ENCODE peak calls at places on chromosome 21, in ten cellular contexts. J is omental fat pad, G is GM20000, W is BE2C, B is GM12878, A is foreskin fibroblast, U is ovary, L is RWPE1, N is cardiac muscle cell, C is PC-3. M is an unnamed sample.

GRCh38 chr21:36783612-36784383 is 84.9 kb downstream of the SIM2 start:
- DNase-seq in L (peak), B (no peak), W (no peak), N (peak), U (no peak), J (no peak), C (peak), A (peak), G (no peak), M (no peak)

GRCh38 chr21:36790616-36791015 is 91.7 kb downstream of the SIM2 start:
- DNase-seq in G (no peak), A (no peak), J (no peak), N (no peak), U (no peak), B (no peak), L (no peak), C (no peak), W (no peak), M (no peak)

GRCh38 chr21:46182548-46183336 is 1.5 kb downstream of the SPATC1L start:
- DNase-seq in A (peak), W (no peak), U (peak), N (no peak), G (no peak), B (no peak), L (no peak), J (no peak), C (no peak), M (no peak)

GRCh38 chr21:45979141-45979631 is 2.4 kb upstream of the COL6A1 start:
- DNase-seq in B (no peak), J (no peak), L (no peak), N (no peak), G (no peak), A (peak), W (peak), U (peak), C (peak), M (no peak)

GRCh38 chr21:42112857-42113256 is 41.7 kb downstream of the UMODL1 start:
- DNase-seq in J (no peak), N (peak), L (no peak), B (no peak), U (no peak), W (no peak), C (peak), A (peak), G (no peak), M (no peak)

GRCh38 chr21:37582613-37583012 is 216.0 kb downstream of the DYRK1A start:
- DNase-seq in L (peak), N (peak), U (peak), A (peak), B (no peak), J (no peak), W (peak), C (peak), G (peak), M (peak)

GRCh38 chr21:35178812-35179211 is 129.7 kb upstream of the RUNX1 start:
- DNase-seq in W (no peak), N (no peak), A (peak), U (no peak), L (peak), C (peak), B (no peak), G (no peak), J (no peak), M (no peak)

GRCh38 chr21:46509760-46510159 is 51.1 kb downstream of the DIP2A start:
- DNase-seq in B (no peak), J (no peak), U (no peak), W (no peak), A (no peak), N (peak), C (peak), L (no peak), G (no peak), M (no peak)

GRCh38 chr21:45096216-45096615 is 21.8 kb downstream of the ADARB1 start:
- DNase-seq in L (no peak), N (no peak), J (no peak), U (no peak), B (no peak), G (no peak), C (no peak), A (no peak), W (peak), M (no peak)

GRCh38 chr21:31267644-31268043 is 76.4 kb downstream of the TIAM1 start:
- DNase-seq in W (no peak), U (no peak), C (no peak), G (no peak), A (no peak), N (no peak), J (no peak), L (no peak), B (no peak), M (no peak)

GRCh38 chr21:31110430-31110829 is 72.2 kb upstream of the KRTAP19-8 start:
- DNase-seq in G (no peak), U (no peak), W (no peak), A (no peak), C (no peak), B (no peak), L (no peak), N (no peak), J (no peak), M (no peak)

GRCh38 chr21:45124596-45124995 is 50.2 kb downstream of the ADARB1 start:
- DNase-seq in G (no peak), N (no peak), L (no peak), A (no peak), B (no peak), C (no peak), W (no peak), U (no peak), J (no peak), M (no peak)

GRCh38 chr21:36035381-36035791 is 24.9 kb downstream of the SETD4 start:
- DNase-seq in B (no peak), U (no peak), L (no peak), A (no peak), W (peak), J (no peak), C (no peak), G (no peak), N (no peak), M (no peak)

GRCh38 chr21:40534886-40535285 is 312.1 kb downstream of the DSCAM start:
- DNase-seq in J (no peak), U (no peak), L (no peak), W (no peak), G (no peak), N (no peak), C (no peak), A (no peak), B (no peak), M (no peak)

GRCh38 chr21:29303301-29303700 is 4.6 kb downstream of the BACH1 start:
- DNase-seq in W (no peak), N (no peak), A (no peak), B (no peak), G (no peak), J (no peak), U (no peak), C (no peak), L (no peak), M (no peak)

GRCh38 chr21:36697473-36698159 is 1.3 kb upstream of the SIM2 start:
- DNase-seq in B (no peak), N (no peak), G (peak), A (no peak), C (no peak), L (no peak), U (no peak), J (no peak), W (no peak), M (peak)

GRCh38 chr21:31173881-31174555 is 135.7 kb upstream of the KRTAP19-8 start:
- DNase-seq in G (no peak), C (no peak), L (no peak), N (peak), J (no peak), U (no peak), B (no peak), A (peak), W (peak), M (no peak)

GRCh38 chr21:42441963-42442362 is 38.3 kb downstream of the UBASH3A start:
- DNase-seq in J (no peak), A (no peak), B (no peak), G (no peak), N (no peak), C (no peak), U (no peak), W (no peak), L (no peak), M (no peak)

GRCh38 chr21:15063821-15064575 is 802 bp downstream of the NRIP1 start:
- DNase-seq in W (peak), U (no peak), A (peak), C (peak), J (no peak), G (no peak), L (peak), N (peak), B (no peak), M (peak)

GRCh38 chr21:30337644-30338170 is at the start of gene KRTAP27-1:
- DNase-seq in U (no peak), J (no peak), L (peak), N (no peak), B (no peak), G (no peak), C (peak), A (no peak), W (no peak), M (no peak)

GRCh38 chr21:35563885-35564451 is 496.4 kb downstream of the SETD4 start:
- DNase-seq in J (no peak), U (peak), C (no peak), B (no peak), L (no peak), G (no peak), N (peak), W (no peak), A (peak), M (no peak)

GRCh38 chr21:33384851-33385331 is 18.3 kb upstream of the IFNGR2 start:
- DNase-seq in G (no peak), L (no peak), J (no peak), C (no peak), N (no peak), W (no peak), B (no peak), A (no peak), U (no peak), M (no peak)

GRCh38 chr21:33388188-33388587 is 15.0 kb upstream of the IFNGR2 start:
- DNase-seq in C (no peak), B (no peak), W (no peak), J (no peak), G (no peak), N (no peak), L (no peak), U (no peak), A (no peak), M (no peak)

GRCh38 chr21:33386222-33386784 is 16.9 kb upstream of the IFNGR2 start:
- DNase-seq in A (no peak), U (no peak), L (no peak), J (no peak), N (no peak), W (no peak), G (no peak), B (no peak), C (peak), M (no peak)

GRCh38 chr21:33380483-33380998 is 22.7 kb upstream of the IFNGR2 start:
- DNase-seq in N (peak), L (peak), B (peak), U (peak), W (peak), J (peak), A (peak), G (peak), C (peak), M (peak)

GRCh38 chr21:33383056-33383888 is 19.9 kb upstream of the IFNGR2 start:
- DNase-seq in B (peak), A (peak), W (peak), J (peak), G (peak), C (peak), N (peak), L (peak), U (peak), M (peak)
- TF ChIP-seq CTCF in B (no peak), A (no peak), W (no peak), J (no peak), G (no peak), C (no peak), N (no peak), L (no peak), U (no peak), M (no peak)

DNA sequence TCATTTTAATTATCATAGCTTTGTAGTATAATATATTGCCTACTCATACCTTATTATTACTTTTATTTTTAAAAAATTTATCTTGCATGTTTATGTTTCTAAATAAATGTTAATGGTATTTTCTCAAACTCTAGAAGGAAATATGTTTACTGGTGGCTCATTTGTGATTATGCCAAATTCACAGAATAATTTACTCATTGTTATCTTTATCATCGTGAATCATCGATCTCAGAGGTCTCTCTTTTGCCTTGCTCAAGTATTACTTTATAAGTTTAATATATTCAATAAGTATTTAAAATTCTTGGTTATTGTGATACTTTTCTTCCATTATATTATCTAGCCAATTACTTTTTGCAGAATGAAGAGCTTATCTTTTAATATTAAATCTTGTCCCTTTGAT is 836.7 kb upstream of the ADAMTS5 start:
- DNase-seq in L (no peak), C (peak), G (no peak), A (peak), J (no peak), N (no peak), B (no peak), W (no peak), U (no peak), M (no peak)
- TF ChIP-seq CTCF in L (no peak), C (no peak), G (no peak), A (no peak), J (no peak), N (no peak), B (no peak), W (no peak), U (no peak), M (no peak)

GRCh38 chr21:18382141-18382540 is 21.4 kb downstream of the TMPRSS15 start:
- DNase-seq in B (no peak), G (no peak), A (no peak), U (no peak), W (no peak), L (no peak), C (no peak), J (no peak), N (no peak), M (no peak)

GRCh38 chr21:18387994-18388393 is 15.6 kb downstream of the TMPRSS15 start:
- DNase-seq in B (no peak), J (no peak), W (no peak), A (no peak), C (no peak), L (peak), U (no peak), G (no peak), N (no peak), M (no peak)

GRCh38 chr21:18384771-18385170 is 18.8 kb downstream of the TMPRSS15 start:
- DNase-seq in B (no peak), A (no peak), L (peak), J (no peak), C (peak), G (no peak), U (no peak), N (no peak), W (no peak), M (no peak)
- TF ChIP-seq CTCF in B (peak), A (no peak), L (peak), J (no peak), C (peak), G (peak), U (no peak), N (peak), W (peak), M (no peak)

GRCh38 chr21:20276954-20277353 is 721.3 kb upstream of the NCAM2 start:
- DNase-seq in A (no peak), C (no peak), U (no peak), N (no peak), L (no peak), B (no peak), W (no peak), J (no peak), G (no peak), M (no peak)
- TF ChIP-seq CTCF in A (no peak), C (no peak), U (no peak), N (no peak), L (no peak), B (no peak), W (no peak), J (no peak), G (no peak), M (no peak)

GRCh38 chr21:25929859-25930520 is 195.2 kb downstream of the GABPA start:
- DNase-seq in L (peak), U (no peak), C (no peak), G (no peak), W (no peak), N (peak), A (peak), J (no peak), B (no peak), M (no peak)
- TF ChIP-seq CTCF in L (peak), U (no peak), C (no peak), G (no peak), W (no peak), N (peak), A (no peak), J (no peak), B (no peak), M (no peak)

DNA sequence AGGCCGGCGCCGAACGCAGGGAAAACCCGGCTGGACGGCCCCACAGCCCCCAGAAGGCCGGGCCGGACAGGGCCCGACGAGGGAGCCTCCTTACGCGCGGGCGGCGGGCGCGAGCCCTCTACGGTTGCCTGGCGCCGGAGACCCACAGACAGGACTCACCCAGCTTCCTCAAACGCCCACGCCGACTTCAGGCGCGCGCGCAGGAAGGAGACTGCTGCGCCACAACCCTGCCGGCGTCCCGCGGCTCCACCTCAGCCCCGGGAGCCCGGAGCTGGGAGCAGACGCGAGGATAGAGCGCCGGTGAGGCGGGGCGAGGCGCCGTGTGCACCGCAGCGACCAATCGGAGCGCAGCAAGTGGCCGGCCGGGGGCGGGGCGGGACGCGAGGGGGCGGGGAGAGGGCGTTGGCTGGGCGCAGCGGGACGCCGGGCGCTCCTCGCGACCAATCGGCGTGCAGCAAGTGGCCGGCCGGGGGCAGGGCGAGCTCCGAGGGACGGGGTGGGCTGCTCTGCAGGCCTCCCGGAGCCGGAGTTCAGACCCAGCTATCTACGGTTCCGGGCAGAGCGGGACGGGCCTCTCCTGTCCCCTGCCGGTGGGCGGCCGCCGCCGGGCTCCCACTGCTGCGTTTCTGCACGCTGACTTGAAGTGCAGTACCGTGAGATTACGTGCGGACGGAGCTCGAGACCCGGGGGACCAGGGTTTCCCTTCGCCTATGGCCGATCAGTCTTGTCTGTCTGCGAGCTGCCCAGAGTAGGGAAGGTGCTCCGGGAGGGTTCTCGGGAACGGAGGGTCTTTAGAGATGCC is at the start of gene TMEM50B:
- DNase-seq in G (peak), A (peak), W (peak), N (peak), J (peak), L (peak), U (peak), B (peak), C (peak), M (peak)
- TF ChIP-seq CTCF in G (no peak), A (peak), W (peak), N (peak), J (no peak), L (peak), U (peak), B (peak), C (peak), M (peak)

GRCh38 chr21:38796426-38796825 is 9.3 kb upstream of the ETS2 start:
- DNase-seq in L (no peak), W (no peak), B (no peak), N (peak), A (peak), U (no peak), G (no peak), J (no peak), C (peak), M (no peak)
- TF ChIP-seq CTCF in L (no peak), W (no peak), B (peak), N (no peak), A (no peak), U (no peak), G (no peak), J (no peak), C (peak), M (no peak)

DNA sequence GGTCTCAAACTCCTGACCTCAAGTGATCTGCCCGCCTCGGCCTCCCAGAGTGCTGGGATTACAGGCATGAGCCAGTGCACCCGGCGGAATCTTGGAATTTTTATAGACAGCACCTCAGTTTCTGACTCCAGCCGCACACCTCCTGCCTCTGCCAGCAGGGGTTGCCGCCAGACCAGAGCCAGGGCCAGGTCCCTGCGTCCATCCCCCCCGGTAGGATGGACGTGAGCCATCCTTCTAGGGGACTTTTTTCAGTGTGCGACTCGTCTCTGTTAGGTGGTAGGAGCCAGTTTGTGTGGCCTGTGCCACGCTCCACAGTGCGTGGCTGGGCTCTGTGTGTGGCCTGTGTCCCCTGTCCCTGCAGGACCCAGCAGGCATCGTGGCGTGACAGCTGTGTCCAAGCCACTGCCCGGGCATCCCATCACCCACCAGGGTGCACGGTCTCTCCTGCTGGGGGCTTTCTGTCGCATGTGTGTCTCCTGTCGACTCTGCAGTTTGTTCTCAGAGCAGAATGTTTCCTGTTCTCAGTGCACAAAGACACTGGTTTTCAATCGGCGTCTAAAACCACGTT is 15.6 kb downstream of the CSTB start:
- DNase-seq in A (no peak), N (no peak), C (no peak), G (no peak), J (no peak), B (no peak), L (no peak), U (no peak), W (no peak), M (no peak)
- TF ChIP-seq CTCF in A (no peak), N (no peak), C (peak), G (no peak), J (no peak), B (no peak), L (no peak), U (no peak), W (no peak), M (no peak)

M was measured in GM13976.